ENCODE peak calls at places on chromosomes 3 and 15, in five cellular contexts. One of them, this sample, is unnamed.

GRCh38 chr3:57927166-57927565 is 81.1 kb upstream of the FLNB start:
- DNase-seq in neural progenitor cell: no peak
- DNase-seq in heart left ventricle: no peak
- DNase-seq in foreskin fibroblast: no peak
- DNase-seq in AG10803: no peak
- DNase-seq in this sample: no peak

GRCh38 chr3:108406661-108407206 is 103.7 kb downstream of the MYH15 start:
- DNase-seq in neural progenitor cell: peak
- DNase-seq in heart left ventricle: no peak
- DNase-seq in foreskin fibroblast: peak
- DNase-seq in AG10803: peak
- DNase-seq in this sample: peak

GRCh38 chr3:114745322-114746240 is 401.5 kb downstream of the ZBTB20 start:
- DNase-seq in neural progenitor cell: peak
- DNase-seq in heart left ventricle: no peak
- DNase-seq in foreskin fibroblast: peak
- DNase-seq in AG10803: peak
- DNase-seq in this sample: peak

GRCh38 chr15:75049392-75049791 is 26.0 kb downstream of the PPCDC start:
- DNase-seq in neural progenitor cell: no peak
- DNase-seq in heart left ventricle: peak
- DNase-seq in foreskin fibroblast: no peak
- DNase-seq in AG10803: peak
- DNase-seq in this sample: peak

GRCh38 chr3:119427669-119428068 is 35.7 kb downstream of the TMEM39A start:
- DNase-seq in neural progenitor cell: peak
- DNase-seq in heart left ventricle: no peak
- DNase-seq in foreskin fibroblast: no peak
- DNase-seq in AG10803: no peak
- DNase-seq in this sample: no peak

GRCh38 chr3:14146381-14147062 is 21.7 kb downstream of the TMEM43 start:
- DNase-seq in neural progenitor cell: no peak
- DNase-seq in heart left ventricle: no peak
- DNase-seq in foreskin fibroblast: no peak
- DNase-seq in AG10803: no peak
- DNase-seq in this sample: no peak

GRCh38 chr3:41418961-41419691 is 219.8 kb downstream of the CTNNB1 start:
- DNase-seq in neural progenitor cell: peak
- DNase-seq in heart left ventricle: no peak
- DNase-seq in foreskin fibroblast: no peak
- DNase-seq in AG10803: peak
- DNase-seq in this sample: peak

GRCh38 chr15:100308222-100309007 is 33.4 kb downstream of the ADAMTS17 start:
- DNase-seq in neural progenitor cell: no peak
- DNase-seq in heart left ventricle: no peak
- DNase-seq in foreskin fibroblast: no peak
- DNase-seq in AG10803: no peak
- DNase-seq in this sample: no peak

GRCh38 chr3:67601919-67602608 is 52.3 kb downstream of the SUCLG2 start:
- DNase-seq in neural progenitor cell: no peak
- DNase-seq in heart left ventricle: no peak
- DNase-seq in foreskin fibroblast: no peak
- DNase-seq in AG10803: no peak
- DNase-seq in this sample: no peak

GRCh38 chr3:143849854-143850549 is 1.7 kb upstream of the SLC9A9 start:
- DNase-seq in neural progenitor cell: no peak
- DNase-seq in heart left ventricle: no peak
- DNase-seq in foreskin fibroblast: peak
- DNase-seq in AG10803: peak
- DNase-seq in this sample: peak

GRCh38 chr3:186909078-186909853 is 21.1 kb upstream of the ST6GAL1 start:
- DNase-seq in neural progenitor cell: no peak
- DNase-seq in heart left ventricle: peak
- DNase-seq in foreskin fibroblast: no peak
- DNase-seq in AG10803: no peak
- DNase-seq in this sample: no peak

GRCh38 chr3:50592568-50592967 is 19.0 kb downstream of the CISH start:
- DNase-seq in neural progenitor cell: no peak
- DNase-seq in heart left ventricle: no peak
- DNase-seq in foreskin fibroblast: no peak
- DNase-seq in AG10803: no peak
- DNase-seq in this sample: no peak

GRCh38 chr3:59908280-59908679 is 858.5 kb upstream of the CFAP20DC start:
- DNase-seq in neural progenitor cell: peak
- DNase-seq in heart left ventricle: no peak
- DNase-seq in foreskin fibroblast: no peak
- DNase-seq in AG10803: no peak
- DNase-seq in this sample: no peak

GRCh38 chr3:65974505-65974904 is 64.2 kb downstream of the MAGI1 start:
- DNase-seq in neural progenitor cell: no peak
- DNase-seq in heart left ventricle: no peak
- DNase-seq in foreskin fibroblast: no peak
- DNase-seq in AG10803: no peak
- DNase-seq in this sample: peak

GRCh38 chr3:27568393-27568792 is 84.2 kb upstream of the SLC4A7 start:
- DNase-seq in neural progenitor cell: no peak
- DNase-seq in heart left ventricle: peak
- DNase-seq in foreskin fibroblast: peak
- DNase-seq in AG10803: peak
- DNase-seq in this sample: peak

GRCh38 chr3:159732172-159733111 is 256.2 kb upstream of the IL12A start:
- DNase-seq in neural progenitor cell: peak
- DNase-seq in heart left ventricle: no peak
- DNase-seq in foreskin fibroblast: peak
- DNase-seq in AG10803: peak
- DNase-seq in this sample: peak

GRCh38 chr15:66234798-66235197 is 18.8 kb downstream of the MEGF11 start:
- DNase-seq in neural progenitor cell: no peak
- DNase-seq in heart left ventricle: no peak
- DNase-seq in foreskin fibroblast: no peak
- DNase-seq in AG10803: no peak
- DNase-seq in this sample: no peak

GRCh38 chr3:36124118-36124796 is 256.0 kb upstream of the STAC start:
- DNase-seq in neural progenitor cell: peak
- DNase-seq in heart left ventricle: no peak
- DNase-seq in foreskin fibroblast: peak
- DNase-seq in AG10803: peak
- DNase-seq in this sample: peak

GRCh38 chr3:17023006-17023664 is 138.4 kb downstream of the PLCL2 start:
- DNase-seq in neural progenitor cell: no peak
- DNase-seq in heart left ventricle: no peak
- DNase-seq in foreskin fibroblast: no peak
- DNase-seq in AG10803: no peak
- DNase-seq in this sample: peak

GRCh38 chr3:115513411-115513800 is 109.9 kb upstream of the GAP43 start:
- DNase-seq in neural progenitor cell: no peak
- DNase-seq in heart left ventricle: no peak
- DNase-seq in foreskin fibroblast: no peak
- DNase-seq in AG10803: no peak
- DNase-seq in this sample: no peak

GRCh38 chr15:61155741-61156700 is 73.1 kb downstream of the RORA start:
- DNase-seq in neural progenitor cell: no peak
- DNase-seq in heart left ventricle: no peak
- DNase-seq in foreskin fibroblast: peak
- DNase-seq in AG10803: peak
- DNase-seq in this sample: peak

GRCh38 chr3:56131976-56132590 is 336.2 kb downstream of the ERC2 start:
- DNase-seq in neural progenitor cell: no peak
- DNase-seq in heart left ventricle: no peak
- DNase-seq in foreskin fibroblast: peak
- DNase-seq in AG10803: peak
- DNase-seq in this sample: peak

GRCh38 chr3:190302209-190302885 is 19.9 kb downstream of the CLDN1 start:
- DNase-seq in neural progenitor cell: no peak
- DNase-seq in heart left ventricle: no peak
- DNase-seq in foreskin fibroblast: no peak
- DNase-seq in AG10803: peak
- DNase-seq in this sample: peak

GRCh38 chr3:66113542-66113941 is 74.8 kb upstream of the MAGI1 start:
- DNase-seq in neural progenitor cell: no peak
- DNase-seq in heart left ventricle: no peak
- DNase-seq in foreskin fibroblast: no peak
- DNase-seq in AG10803: peak
- DNase-seq in this sample: no peak

GRCh38 chr15:75695206-75695605 is 17.4 kb downstream of the CSPG4 start:
- DNase-seq in neural progenitor cell: no peak
- DNase-seq in heart left ventricle: no peak
- DNase-seq in foreskin fibroblast: no peak
- DNase-seq in AG10803: no peak
- DNase-seq in this sample: no peak

GRCh38 chr3:157865449-157865862 is 240.8 kb downstream of the SHOX2 start:
- DNase-seq in neural progenitor cell: peak
- DNase-seq in heart left ventricle: peak
- DNase-seq in foreskin fibroblast: no peak
- DNase-seq in AG10803: no peak
- DNase-seq in this sample: peak

GRCh38 chr15:35680951-35681350 is 135.0 kb upstream of the DPH6 start:
- DNase-seq in neural progenitor cell: no peak
- DNase-seq in heart left ventricle: no peak
- DNase-seq in foreskin fibroblast: no peak
- DNase-seq in AG10803: no peak
- DNase-seq in this sample: no peak

GRCh38 chr3:141933421-141934300 is 57.2 kb downstream of the ATP1B3 start:
- DNase-seq in neural progenitor cell: no peak
- DNase-seq in heart left ventricle: no peak
- DNase-seq in foreskin fibroblast: no peak
- DNase-seq in AG10803: no peak
- DNase-seq in this sample: no peak

GRCh38 chr3:15287565-15288330 is 44.6 kb downstream of the SH3BP5 start:
- DNase-seq in neural progenitor cell: no peak
- DNase-seq in heart left ventricle: no peak
- DNase-seq in foreskin fibroblast: peak
- DNase-seq in AG10803: peak
- DNase-seq in this sample: peak

GRCh38 chr3:69699183-69699582 is 40.1 kb upstream of the MITF start:
- DNase-seq in neural progenitor cell: no peak
- DNase-seq in heart left ventricle: no peak
- DNase-seq in foreskin fibroblast: no peak
- DNase-seq in AG10803: no peak
- DNase-seq in this sample: peak

GRCh38 chr15:62547584-62547983 is 382.5 kb upstream of the C2CD4B start:
- DNase-seq in neural progenitor cell: no peak
- DNase-seq in heart left ventricle: no peak
- DNase-seq in foreskin fibroblast: no peak
- DNase-seq in AG10803: peak
- DNase-seq in this sample: peak

GRCh38 chr15:62541250-62541649 is 376.2 kb upstream of the C2CD4B start:
- DNase-seq in neural progenitor cell: no peak
- DNase-seq in heart left ventricle: no peak
- DNase-seq in foreskin fibroblast: no peak
- DNase-seq in AG10803: no peak
- DNase-seq in this sample: no peak

GRCh38 chr15:62544446-62544845 is 379.4 kb upstream of the C2CD4B start:
- DNase-seq in neural progenitor cell: no peak
- DNase-seq in heart left ventricle: no peak
- DNase-seq in foreskin fibroblast: no peak
- DNase-seq in AG10803: no peak
- DNase-seq in this sample: peak

GRCh38 chr15:62549345-62549970 is 384.4 kb upstream of the C2CD4B start:
- DNase-seq in neural progenitor cell: peak
- DNase-seq in heart left ventricle: no peak
- DNase-seq in foreskin fibroblast: no peak
- DNase-seq in AG10803: no peak
- DNase-seq in this sample: peak

GRCh38 chr15:62545392-62546227 is 380.5 kb upstream of the C2CD4B start:
- DNase-seq in neural progenitor cell: no peak
- DNase-seq in heart left ventricle: no peak
- DNase-seq in foreskin fibroblast: peak
- DNase-seq in AG10803: peak
- DNase-seq in this sample: peak
- H3K4me3 ChIP-seq in neural progenitor cell: no peak
- H3K4me3 ChIP-seq in heart left ventricle: no peak
- H3K4me3 ChIP-seq in foreskin fibroblast: no peak
- H3K4me3 ChIP-seq in AG10803: peak
- H3K4me3 ChIP-seq in this sample: no peak

GRCh38 chr3:39590776-39591175 is 123.3 kb downstream of the MOBP start:
- DNase-seq in neural progenitor cell: no peak
- DNase-seq in heart left ventricle: no peak
- DNase-seq in foreskin fibroblast: no peak
- DNase-seq in AG10803: no peak
- DNase-seq in this sample: no peak
- TF ChIP-seq CTCF in neural progenitor cell: no peak
- TF ChIP-seq CTCF in heart left ventricle: no peak
- TF ChIP-seq CTCF in foreskin fibroblast: no peak
- TF ChIP-seq CTCF in AG10803: no peak
- TF ChIP-seq CTCF in this sample: no peak

GRCh38 chr3:123493912-123494311 is 45.0 kb upstream of the ADCY5 start:
- DNase-seq in neural progenitor cell: no peak
- DNase-seq in heart left ventricle: no peak
- DNase-seq in foreskin fibroblast: no peak
- DNase-seq in AG10803: no peak
- DNase-seq in this sample: no peak
- H3K4me3 ChIP-seq in neural progenitor cell: no peak
- H3K4me3 ChIP-seq in heart left ventricle: no peak
- H3K4me3 ChIP-seq in foreskin fibroblast: no peak
- H3K4me3 ChIP-seq in AG10803: no peak
- H3K4me3 ChIP-seq in this sample: no peak

GRCh38 chr3:195195321-195196209 is 75.4 kb downstream of the XXYLT1 start:
- DNase-seq in neural progenitor cell: peak
- DNase-seq in heart left ventricle: no peak
- DNase-seq in foreskin fibroblast: no peak
- DNase-seq in AG10803: no peak
- DNase-seq in this sample: no peak

GRCh38 chr3:195194559-195195161 is 76.3 kb downstream of the XXYLT1 start:
- DNase-seq in neural progenitor cell: no peak
- DNase-seq in heart left ventricle: no peak
- DNase-seq in foreskin fibroblast: no peak
- DNase-seq in AG10803: no peak
- DNase-seq in this sample: no peak

GRCh38 chr3:195198424-195199346 is 72.3 kb downstream of the XXYLT1 start:
- DNase-seq in neural progenitor cell: no peak
- DNase-seq in heart left ventricle: no peak
- DNase-seq in foreskin fibroblast: no peak
- DNase-seq in AG10803: no peak
- DNase-seq in this sample: no peak

GRCh38 chr3:195197764-195198423 is 73.1 kb downstream of the XXYLT1 start:
- DNase-seq in neural progenitor cell: no peak
- DNase-seq in heart left ventricle: no peak
- DNase-seq in foreskin fibroblast: peak
- DNase-seq in AG10803: peak
- DNase-seq in this sample: peak

GRCh38 chr3:195196266-195196665 is 74.7 kb downstream of the XXYLT1 start:
- DNase-seq in neural progenitor cell: no peak
- DNase-seq in heart left ventricle: no peak
- DNase-seq in foreskin fibroblast: peak
- DNase-seq in AG10803: peak
- DNase-seq in this sample: peak
- TF ChIP-seq CTCF in neural progenitor cell: no peak
- TF ChIP-seq CTCF in heart left ventricle: no peak
- TF ChIP-seq CTCF in foreskin fibroblast: peak
- TF ChIP-seq CTCF in AG10803: peak
- TF ChIP-seq CTCF in this sample: peak

This sample was measured in cardiac fibroblast.